ENCODE peak calls at places on chromosomes 12 and 14, in six cellular contexts. One of them, this sample, is unnamed.

GRCh38 chr14:97298775-97299174 is 501.6 kb downstream of the VRK1 start:
- DNase-seq in NB4: no peak
- DNase-seq in psoas muscle: no peak
- DNase-seq in trophoblast cell: no peak
- DNase-seq in body of pancreas: no peak
- DNase-seq in uterus: no peak
- DNase-seq in this sample: no peak

GRCh38 chr14:45838597-45838996 is 585.6 kb upstream of the MIS18BP1 start:
- DNase-seq in uterus: no peak
- DNase-seq in NB4: peak
- DNase-seq in body of pancreas: no peak
- DNase-seq in psoas muscle: no peak
- DNase-seq in trophoblast cell: no peak
- DNase-seq in this sample: no peak

GRCh38 chr12:15152864-15153263 is 68.4 kb downstream of the RERG start:
- DNase-seq in body of pancreas: no peak
- DNase-seq in uterus: no peak
- DNase-seq in psoas muscle: no peak
- DNase-seq in trophoblast cell: no peak
- DNase-seq in NB4: no peak
- DNase-seq in this sample: no peak

GRCh38 chr12:116937640-116938039 is 26.9 kb downstream of the FBXW8 start:
- DNase-seq in NB4: no peak
- DNase-seq in trophoblast cell: no peak
- DNase-seq in uterus: peak
- DNase-seq in psoas muscle: no peak
- DNase-seq in body of pancreas: no peak
- DNase-seq in this sample: no peak

GRCh38 chr14:67749341-67750110 is 47.8 kb downstream of the RDH12 start:
- DNase-seq in psoas muscle: no peak
- DNase-seq in NB4: no peak
- DNase-seq in uterus: no peak
- DNase-seq in trophoblast cell: no peak
- DNase-seq in body of pancreas: no peak
- DNase-seq in this sample: no peak

GRCh38 chr12:117674763-117675162 is 294.0 kb downstream of the KSR2 start:
- DNase-seq in NB4: no peak
- DNase-seq in body of pancreas: no peak
- DNase-seq in uterus: no peak
- DNase-seq in psoas muscle: no peak
- DNase-seq in trophoblast cell: no peak
- DNase-seq in this sample: no peak

GRCh38 chr12:132734206-132734605 is 23.6 kb downstream of the PGAM5 start:
- DNase-seq in trophoblast cell: no peak
- DNase-seq in NB4: no peak
- DNase-seq in uterus: no peak
- DNase-seq in psoas muscle: no peak
- DNase-seq in body of pancreas: no peak
- DNase-seq in this sample: no peak

GRCh38 chr14:24013654-24014514 is 25.2 kb downstream of the DHRS4L2 start:
- DNase-seq in NB4: peak
- DNase-seq in uterus: no peak
- DNase-seq in psoas muscle: no peak
- DNase-seq in body of pancreas: peak
- DNase-seq in trophoblast cell: peak
- DNase-seq in this sample: peak

GRCh38 chr14:66496188-66496807 is 10.1 kb downstream of the CCDC196 start:
- DNase-seq in psoas muscle: no peak
- DNase-seq in trophoblast cell: no peak
- DNase-seq in body of pancreas: no peak
- DNase-seq in uterus: no peak
- DNase-seq in NB4: no peak
- DNase-seq in this sample: no peak

GRCh38 chr12:111298583-111299436 is 70.1 kb downstream of the PHETA1 start:
- DNase-seq in NB4: peak
- DNase-seq in psoas muscle: peak
- DNase-seq in trophoblast cell: no peak
- DNase-seq in body of pancreas: peak
- DNase-seq in uterus: no peak
- DNase-seq in this sample: no peak

GRCh38 chr12:77535734-77536133 is 295.0 kb upstream of the NAV3 start:
- DNase-seq in psoas muscle: no peak
- DNase-seq in uterus: no peak
- DNase-seq in body of pancreas: no peak
- DNase-seq in trophoblast cell: no peak
- DNase-seq in NB4: no peak
- DNase-seq in this sample: no peak

GRCh38 chr14:89509891-89510290 is 92.9 kb upstream of the FOXN3 start:
- DNase-seq in trophoblast cell: no peak
- DNase-seq in NB4: no peak
- DNase-seq in body of pancreas: no peak
- DNase-seq in psoas muscle: no peak
- DNase-seq in uterus: no peak
- DNase-seq in this sample: no peak

GRCh38 chr12:58347188-58347587 is 405.8 kb downstream of the ATP23 start:
- DNase-seq in trophoblast cell: no peak
- DNase-seq in uterus: no peak
- DNase-seq in NB4: no peak
- DNase-seq in body of pancreas: no peak
- DNase-seq in psoas muscle: no peak
- DNase-seq in this sample: no peak

GRCh38 chr14:75525969-75526368 is 3.7 kb downstream of the BATF start:
- DNase-seq in trophoblast cell: no peak
- DNase-seq in body of pancreas: no peak
- DNase-seq in NB4: no peak
- DNase-seq in psoas muscle: no peak
- DNase-seq in uterus: no peak
- DNase-seq in this sample: no peak
- H3K4me3 ChIP-seq in trophoblast cell: no peak
- H3K4me3 ChIP-seq in body of pancreas: no peak
- H3K4me3 ChIP-seq in NB4: no peak
- H3K4me3 ChIP-seq in psoas muscle: no peak
- H3K4me3 ChIP-seq in uterus: no peak
- H3K4me3 ChIP-seq in this sample: no peak

GRCh38 chr12:53241623-53242412 is 9.8 kb upstream of the RARG start:
- DNase-seq in psoas muscle: peak
- DNase-seq in uterus: no peak
- DNase-seq in trophoblast cell: no peak
- DNase-seq in body of pancreas: no peak
- DNase-seq in NB4: no peak
- DNase-seq in this sample: no peak

GRCh38 chr12:53239643-53240258 is 7.7 kb upstream of the RARG start:
- DNase-seq in uterus: no peak
- DNase-seq in trophoblast cell: no peak
- DNase-seq in NB4: no peak
- DNase-seq in psoas muscle: peak
- DNase-seq in body of pancreas: no peak
- DNase-seq in this sample: no peak

GRCh38 chr12:53245289-53245688 is 13.3 kb upstream of the RARG start:
- DNase-seq in body of pancreas: no peak
- DNase-seq in NB4: no peak
- DNase-seq in psoas muscle: no peak
- DNase-seq in uterus: no peak
- DNase-seq in trophoblast cell: no peak
- DNase-seq in this sample: no peak

DNA sequence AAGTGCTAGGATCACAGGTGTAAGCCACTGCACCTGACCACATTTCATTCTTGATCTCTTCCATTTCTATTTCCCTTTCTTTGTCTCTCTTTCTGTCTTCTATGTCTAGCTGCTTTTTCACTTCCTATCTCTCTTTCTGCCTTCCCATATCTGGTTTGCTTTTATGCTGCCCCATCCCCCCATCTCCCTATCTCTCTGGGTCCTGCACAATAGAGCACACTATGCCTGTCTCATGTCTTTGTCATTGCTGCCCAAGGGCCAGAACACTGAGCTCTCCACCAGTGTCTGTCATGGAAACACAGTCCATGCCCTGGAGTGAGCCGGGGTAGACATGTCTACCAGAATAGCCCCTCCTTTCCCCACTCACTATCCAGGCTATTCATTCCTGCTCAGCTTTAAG is 12.3 kb upstream of the RARG start:
- DNase-seq in body of pancreas: no peak
- DNase-seq in psoas muscle: no peak
- DNase-seq in uterus: no peak
- DNase-seq in trophoblast cell: no peak
- DNase-seq in NB4: no peak
- DNase-seq in this sample: no peak
- H3K4me3 ChIP-seq in body of pancreas: no peak
- H3K4me3 ChIP-seq in psoas muscle: no peak
- H3K4me3 ChIP-seq in uterus: no peak
- H3K4me3 ChIP-seq in trophoblast cell: no peak
- H3K4me3 ChIP-seq in NB4: no peak
- H3K4me3 ChIP-seq in this sample: no peak

GRCh38 chr12:27542628-27543027 is 18.6 kb downstream of the PPFIBP1 start:
- DNase-seq in NB4: no peak
- DNase-seq in psoas muscle: no peak
- DNase-seq in body of pancreas: no peak
- DNase-seq in trophoblast cell: peak
- DNase-seq in uterus: no peak
- DNase-seq in this sample: no peak
- H3K4me3 ChIP-seq in NB4: no peak
- H3K4me3 ChIP-seq in psoas muscle: no peak
- H3K4me3 ChIP-seq in body of pancreas: no peak
- H3K4me3 ChIP-seq in trophoblast cell: no peak
- H3K4me3 ChIP-seq in uterus: no peak
- H3K4me3 ChIP-seq in this sample: no peak

DNA sequence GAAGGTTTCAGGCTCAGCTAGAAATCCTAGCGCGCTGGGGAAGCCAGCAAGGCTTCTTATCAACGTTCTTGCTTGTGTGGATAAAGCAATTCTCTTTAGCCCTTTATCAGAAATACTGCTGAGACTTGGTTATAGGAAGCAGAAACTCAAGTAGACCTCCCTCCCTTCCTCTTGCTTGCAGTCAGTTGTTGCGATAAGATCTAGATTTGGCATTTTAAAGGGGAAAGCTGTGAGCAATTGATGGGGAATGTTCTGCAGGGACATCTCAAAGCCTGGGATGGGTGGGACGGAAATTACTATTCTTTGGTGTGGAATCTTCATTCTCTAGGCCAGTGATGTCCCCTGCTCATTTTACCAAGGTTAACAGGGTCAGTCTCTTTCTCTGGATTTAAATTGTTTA is 76.4 kb upstream of the ANO4 start:
- DNase-seq in body of pancreas: no peak
- DNase-seq in psoas muscle: no peak
- DNase-seq in trophoblast cell: no peak
- DNase-seq in uterus: no peak
- DNase-seq in NB4: no peak
- DNase-seq in this sample: no peak
- H3K4me3 ChIP-seq in body of pancreas: no peak
- H3K4me3 ChIP-seq in psoas muscle: no peak
- H3K4me3 ChIP-seq in trophoblast cell: no peak
- H3K4me3 ChIP-seq in uterus: no peak
- H3K4me3 ChIP-seq in NB4: no peak
- H3K4me3 ChIP-seq in this sample: no peak

GRCh38 chr12:32285484-32285883 is 113.9 kb upstream of the FGD4 start:
- DNase-seq in body of pancreas: no peak
- DNase-seq in psoas muscle: no peak
- DNase-seq in trophoblast cell: no peak
- DNase-seq in uterus: no peak
- DNase-seq in NB4: no peak
- DNase-seq in this sample: no peak

GRCh38 chr12:32293808-32294419 is 105.4 kb upstream of the FGD4 start:
- DNase-seq in psoas muscle: no peak
- DNase-seq in body of pancreas: no peak
- DNase-seq in trophoblast cell: no peak
- DNase-seq in uterus: no peak
- DNase-seq in NB4: no peak
- DNase-seq in this sample: no peak

GRCh38 chr12:32284561-32284960 is 114.8 kb upstream of the FGD4 start:
- DNase-seq in NB4: no peak
- DNase-seq in body of pancreas: no peak
- DNase-seq in psoas muscle: no peak
- DNase-seq in uterus: no peak
- DNase-seq in trophoblast cell: no peak
- DNase-seq in this sample: no peak

GRCh38 chr12:32292175-32292574 is 107.2 kb upstream of the FGD4 start:
- DNase-seq in psoas muscle: no peak
- DNase-seq in trophoblast cell: no peak
- DNase-seq in uterus: no peak
- DNase-seq in NB4: no peak
- DNase-seq in body of pancreas: no peak
- DNase-seq in this sample: no peak

DNA sequence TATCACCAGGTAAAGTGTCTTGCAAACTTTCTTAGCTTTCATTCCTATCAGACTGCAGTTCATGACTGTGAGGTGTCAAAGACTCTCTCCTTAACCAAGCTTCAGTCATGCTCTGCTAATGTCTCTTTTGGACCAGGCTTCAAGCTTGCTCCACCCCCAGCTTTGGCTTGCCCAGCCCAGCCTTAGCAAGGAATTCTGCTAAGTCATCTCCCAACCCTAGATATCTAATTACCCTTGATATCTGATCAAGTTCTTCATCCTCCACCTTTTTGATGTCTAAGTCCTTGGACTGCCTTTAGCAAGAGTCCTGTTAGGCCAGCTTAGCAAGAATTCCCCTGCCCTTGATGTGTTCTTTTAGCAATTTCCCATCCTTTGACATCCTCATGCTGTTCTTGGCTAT is 108.9 kb upstream of the FGD4 start:
- DNase-seq in uterus: no peak
- DNase-seq in psoas muscle: no peak
- DNase-seq in body of pancreas: no peak
- DNase-seq in NB4: no peak
- DNase-seq in trophoblast cell: no peak
- DNase-seq in this sample: no peak
- H3K4me3 ChIP-seq in uterus: no peak
- H3K4me3 ChIP-seq in psoas muscle: no peak
- H3K4me3 ChIP-seq in body of pancreas: no peak
- H3K4me3 ChIP-seq in NB4: no peak
- H3K4me3 ChIP-seq in trophoblast cell: no peak
- H3K4me3 ChIP-seq in this sample: no peak

This sample was measured in gastrocnemius medialis.